ENCODE peak calls at places on chromosomes 12 and 14, in four cellular contexts. One of them, this sample, is unnamed.

GRCh38 chr12:75823475-75823874 is 208.1 kb downstream of the PHLDA1 start:
- DNase-seq in heart left ventricle: no peak
- DNase-seq in CD4-positive, CD25-positive, alpha-beta regulatory T cell: no peak
- DNase-seq in HCT116: no peak
- DNase-seq in this sample: no peak

GRCh38 chr12:28568709-28569108 is 378.5 kb downstream of the CCDC91 start:
- DNase-seq in heart left ventricle: no peak
- DNase-seq in CD4-positive, CD25-positive, alpha-beta regulatory T cell: no peak
- DNase-seq in HCT116: no peak
- DNase-seq in this sample: no peak

GRCh38 chr14:61704554-61704953 is 9.2 kb downstream of the HIF1A start:
- DNase-seq in HCT116: no peak
- DNase-seq in heart left ventricle: no peak
- DNase-seq in CD4-positive, CD25-positive, alpha-beta regulatory T cell: no peak
- DNase-seq in this sample: no peak

GRCh38 chr14:64760146-64760755 is 56.0 kb downstream of the PLEKHG3 start:
- DNase-seq in CD4-positive, CD25-positive, alpha-beta regulatory T cell: peak
- DNase-seq in heart left ventricle: no peak
- DNase-seq in HCT116: peak
- DNase-seq in this sample: peak

GRCh38 chr14:92108345-92109254 is 2.2 kb upstream of the ATXN3 start:
- DNase-seq in HCT116: no peak
- DNase-seq in CD4-positive, CD25-positive, alpha-beta regulatory T cell: no peak
- DNase-seq in heart left ventricle: no peak
- DNase-seq in this sample: no peak

GRCh38 chr12:92739099-92739498 is 36.3 kb downstream of the PLEKHG7 start:
- DNase-seq in heart left ventricle: no peak
- DNase-seq in CD4-positive, CD25-positive, alpha-beta regulatory T cell: no peak
- DNase-seq in HCT116: no peak
- DNase-seq in this sample: no peak

GRCh38 chr14:81519200-81519998 is 14.3 kb downstream of the SEL1L start:
- DNase-seq in CD4-positive, CD25-positive, alpha-beta regulatory T cell: no peak
- DNase-seq in heart left ventricle: peak
- DNase-seq in HCT116: no peak
- DNase-seq in this sample: no peak

GRCh38 chr12:132306885-132307191 is 22.6 kb downstream of the GALNT9 start:
- DNase-seq in HCT116: no peak
- DNase-seq in CD4-positive, CD25-positive, alpha-beta regulatory T cell: no peak
- DNase-seq in heart left ventricle: no peak
- DNase-seq in this sample: no peak

GRCh38 chr14:103879570-103880333 is 32.4 kb upstream of the PPP1R13B start:
- DNase-seq in HCT116: no peak
- DNase-seq in heart left ventricle: no peak
- DNase-seq in CD4-positive, CD25-positive, alpha-beta regulatory T cell: no peak
- DNase-seq in this sample: peak

GRCh38 chr14:60183724-60184596 is 18.8 kb upstream of the DHRS7 start:
- DNase-seq in HCT116: peak
- DNase-seq in CD4-positive, CD25-positive, alpha-beta regulatory T cell: peak
- DNase-seq in heart left ventricle: no peak
- DNase-seq in this sample: no peak

GRCh38 chr12:45893240-45893639 is 97.1 kb downstream of the SCAF11 start:
- DNase-seq in CD4-positive, CD25-positive, alpha-beta regulatory T cell: no peak
- DNase-seq in heart left ventricle: no peak
- DNase-seq in HCT116: peak
- DNase-seq in this sample: no peak

GRCh38 chr14:103594265-103594664 is 31.5 kb downstream of the COA8 start:
- DNase-seq in heart left ventricle: peak
- DNase-seq in HCT116: no peak
- DNase-seq in CD4-positive, CD25-positive, alpha-beta regulatory T cell: no peak
- DNase-seq in this sample: no peak

GRCh38 chr12:6328945-6329692 is 12.8 kb downstream of the TNFRSF1A start:
- DNase-seq in heart left ventricle: no peak
- DNase-seq in CD4-positive, CD25-positive, alpha-beta regulatory T cell: no peak
- DNase-seq in HCT116: no peak
- DNase-seq in this sample: no peak

GRCh38 chr14:78519863-78520262 is 349.7 kb downstream of the NRXN3 start:
- DNase-seq in heart left ventricle: peak
- DNase-seq in CD4-positive, CD25-positive, alpha-beta regulatory T cell: peak
- DNase-seq in HCT116: no peak
- DNase-seq in this sample: no peak

GRCh38 chr12:10543499-10543898 is 37.8 kb downstream of the EIF2S3B start:
- DNase-seq in heart left ventricle: no peak
- DNase-seq in CD4-positive, CD25-positive, alpha-beta regulatory T cell: no peak
- DNase-seq in HCT116: no peak
- DNase-seq in this sample: no peak

GRCh38 chr14:99685061-99685995 is 1.2 kb downstream of the CYP46A1 start:
- DNase-seq in heart left ventricle: no peak
- DNase-seq in HCT116: no peak
- DNase-seq in CD4-positive, CD25-positive, alpha-beta regulatory T cell: no peak
- DNase-seq in this sample: no peak

GRCh38 chr14:65042731-65043372 is 56.2 kb downstream of the FNTB start:
- DNase-seq in CD4-positive, CD25-positive, alpha-beta regulatory T cell: no peak
- DNase-seq in HCT116: no peak
- DNase-seq in heart left ventricle: no peak
- DNase-seq in this sample: no peak

GRCh38 chr12:98188649-98189048 is 326.7 kb upstream of the TMPO start:
- DNase-seq in heart left ventricle: no peak
- DNase-seq in HCT116: no peak
- DNase-seq in CD4-positive, CD25-positive, alpha-beta regulatory T cell: no peak
- DNase-seq in this sample: no peak

GRCh38 chr12:58844161-58844560 is 76.1 kb downstream of the LRIG3 start:
- DNase-seq in heart left ventricle: no peak
- DNase-seq in CD4-positive, CD25-positive, alpha-beta regulatory T cell: no peak
- DNase-seq in HCT116: no peak
- DNase-seq in this sample: no peak

GRCh38 chr12:131511391-131511802 is 199.5 kb upstream of the SFSWAP start:
- DNase-seq in heart left ventricle: no peak
- DNase-seq in HCT116: peak
- DNase-seq in CD4-positive, CD25-positive, alpha-beta regulatory T cell: peak
- DNase-seq in this sample: no peak

GRCh38 chr14:37583358-37584210 is 11.5 kb downstream of the FOXA1 start:
- DNase-seq in CD4-positive, CD25-positive, alpha-beta regulatory T cell: no peak
- DNase-seq in heart left ventricle: no peak
- DNase-seq in HCT116: no peak
- DNase-seq in this sample: peak

GRCh38 chr14:21299562-21300130 is 19.8 kb downstream of the RPGRIP1 start:
- DNase-seq in HCT116: no peak
- DNase-seq in heart left ventricle: no peak
- DNase-seq in CD4-positive, CD25-positive, alpha-beta regulatory T cell: no peak
- DNase-seq in this sample: no peak

GRCh38 chr14:69519253-69519661 is 34.7 kb downstream of the PLEKHD1 start:
- DNase-seq in CD4-positive, CD25-positive, alpha-beta regulatory T cell: no peak
- DNase-seq in heart left ventricle: no peak
- DNase-seq in HCT116: no peak
- DNase-seq in this sample: no peak

GRCh38 chr14:22472935-22473854 is 115.8 kb downstream of the DAD1 start:
- DNase-seq in CD4-positive, CD25-positive, alpha-beta regulatory T cell: no peak
- DNase-seq in heart left ventricle: no peak
- DNase-seq in HCT116: peak
- DNase-seq in this sample: no peak

GRCh38 chr12:105741786-105742566 is 396.8 kb downstream of the NUAK1 start:
- DNase-seq in CD4-positive, CD25-positive, alpha-beta regulatory T cell: no peak
- DNase-seq in HCT116: no peak
- DNase-seq in heart left ventricle: peak
- DNase-seq in this sample: no peak

GRCh38 chr14:89723930-89724915 is 230.3 kb downstream of the EFCAB11 start:
- DNase-seq in HCT116: no peak
- DNase-seq in heart left ventricle: no peak
- DNase-seq in CD4-positive, CD25-positive, alpha-beta regulatory T cell: peak
- DNase-seq in this sample: no peak

GRCh38 chr12:116928504-116928903 is 17.8 kb downstream of the FBXW8 start:
- DNase-seq in HCT116: no peak
- DNase-seq in heart left ventricle: no peak
- DNase-seq in CD4-positive, CD25-positive, alpha-beta regulatory T cell: no peak
- DNase-seq in this sample: no peak
- H3K4me3 ChIP-seq in HCT116: no peak
- H3K4me3 ChIP-seq in heart left ventricle: no peak
- H3K4me3 ChIP-seq in CD4-positive, CD25-positive, alpha-beta regulatory T cell: no peak
- H3K4me3 ChIP-seq in this sample: no peak

GRCh38 chr12:73625226-73625625 is 912.4 kb upstream of the ATXN7L3B start:
- DNase-seq in CD4-positive, CD25-positive, alpha-beta regulatory T cell: no peak
- DNase-seq in heart left ventricle: no peak
- DNase-seq in HCT116: no peak
- DNase-seq in this sample: no peak
- H3K4me3 ChIP-seq in CD4-positive, CD25-positive, alpha-beta regulatory T cell: no peak
- H3K4me3 ChIP-seq in heart left ventricle: no peak
- H3K4me3 ChIP-seq in HCT116: no peak
- H3K4me3 ChIP-seq in this sample: no peak

GRCh38 chr12:15882055-15882971 is at the start of gene STRAP:
- DNase-seq in HCT116: peak
- DNase-seq in heart left ventricle: peak
- DNase-seq in CD4-positive, CD25-positive, alpha-beta regulatory T cell: peak
- DNase-seq in this sample: peak

GRCh38 chr12:15879413-15879812 is 2.8 kb upstream of the STRAP start:
- DNase-seq in HCT116: no peak
- DNase-seq in CD4-positive, CD25-positive, alpha-beta regulatory T cell: no peak
- DNase-seq in heart left ventricle: no peak
- DNase-seq in this sample: no peak

GRCh38 chr12:15883536-15883935 is 1.3 kb downstream of the STRAP start:
- DNase-seq in HCT116: no peak
- DNase-seq in CD4-positive, CD25-positive, alpha-beta regulatory T cell: no peak
- DNase-seq in heart left ventricle: no peak
- DNase-seq in this sample: no peak

GRCh38 chr12:15875863-15876262 is 6.3 kb upstream of the STRAP start:
- DNase-seq in CD4-positive, CD25-positive, alpha-beta regulatory T cell: no peak
- DNase-seq in heart left ventricle: no peak
- DNase-seq in HCT116: no peak
- DNase-seq in this sample: no peak

DNA sequence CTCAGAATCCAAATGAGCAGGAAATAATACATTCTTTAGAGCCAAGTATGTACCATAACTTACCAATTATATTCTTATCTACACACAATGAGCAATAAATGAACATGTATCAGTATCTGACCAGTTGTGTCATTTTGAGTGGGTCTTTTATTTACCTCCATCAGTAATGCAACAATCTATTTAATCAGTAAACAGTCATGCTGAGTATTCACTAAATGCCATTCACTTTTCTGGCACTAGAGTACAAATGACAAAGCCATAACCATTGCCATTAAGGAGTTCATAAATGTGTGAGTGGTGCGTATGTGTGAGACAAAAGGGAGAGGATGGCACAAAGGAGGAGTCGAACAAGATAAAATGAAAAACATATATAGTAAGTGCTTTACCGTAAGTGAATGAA is 1.5 kb upstream of the STRAP start:
- DNase-seq in heart left ventricle: no peak
- DNase-seq in CD4-positive, CD25-positive, alpha-beta regulatory T cell: no peak
- DNase-seq in HCT116: no peak
- DNase-seq in this sample: no peak
- H3K4me3 ChIP-seq in heart left ventricle: no peak
- H3K4me3 ChIP-seq in CD4-positive, CD25-positive, alpha-beta regulatory T cell: peak
- H3K4me3 ChIP-seq in HCT116: no peak
- H3K4me3 ChIP-seq in this sample: no peak

DNA sequence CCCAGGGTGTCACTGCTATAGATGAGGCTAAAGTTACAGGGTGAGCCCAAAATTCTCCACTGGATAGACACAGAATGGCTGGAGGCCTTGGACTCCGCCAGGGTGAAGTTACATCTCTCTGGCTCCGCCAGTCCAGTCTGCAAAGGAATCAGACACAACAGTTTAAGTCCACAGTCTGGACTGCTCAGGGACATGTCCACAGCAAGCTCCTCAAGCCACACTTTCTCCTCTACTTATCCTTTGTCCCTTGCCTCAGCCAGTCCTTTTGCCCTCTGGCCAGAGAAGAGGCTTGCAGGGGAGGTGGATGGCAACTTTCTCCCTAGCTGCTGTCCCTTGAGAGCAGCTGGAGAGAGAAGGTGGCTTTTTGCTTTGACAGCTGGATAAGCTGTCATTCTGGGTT is 28.0 kb downstream of the PTPRB start:
- DNase-seq in heart left ventricle: no peak
- DNase-seq in CD4-positive, CD25-positive, alpha-beta regulatory T cell: no peak
- DNase-seq in HCT116: no peak
- DNase-seq in this sample: no peak
- H3K4me3 ChIP-seq in heart left ventricle: peak
- H3K4me3 ChIP-seq in CD4-positive, CD25-positive, alpha-beta regulatory T cell: no peak
- H3K4me3 ChIP-seq in HCT116: no peak
- H3K4me3 ChIP-seq in this sample: peak

This sample was measured in right lobe of liver.